ENCODE peak calls at places on chromosomes 2 and 18, in six cellular contexts. H is SK-N-SH, V is hepatocyte, B is neural progenitor cell, S is MM.1S, F is PC-3. O is an unnamed sample.

GRCh38 chr2:29767606-29768335 is 153.6 kb downstream of the ALK start:
- DNase-seq in H (no peak), V (no peak), B (peak; percentile 9), S (no peak), F (no peak), O (no peak)

GRCh38 chr2:71067567-71068217 is 756 bp upstream of the NAGK start:
- DNase-seq in H (no peak), V (peak; percentile 25), B (no peak), S (peak; percentile 18), F (no peak), O (peak; percentile 63)

GRCh38 chr2:150528861-150529801 is 41.7 kb upstream of the RND3 start:
- DNase-seq in H (no peak), V (peak; percentile 52), B (peak; percentile 6), S (peak; percentile 63), F (peak; percentile 92), O (no peak)

GRCh38 chr2:185567196-185567595 is 171.4 kb upstream of the FSIP2 start:
- DNase-seq in H (no peak), V (no peak), B (no peak), S (no peak), F (no peak), O (no peak)

GRCh38 chr2:55148269-55148668 is 83.8 kb downstream of the CLHC1 start:
- DNase-seq in H (no peak), V (no peak), B (no peak), S (no peak), F (peak; percentile 81), O (no peak)

GRCh38 chr2:27083410-27084296 is 2.9 kb upstream of the KHK start:
- DNase-seq in H (no peak), V (no peak), B (no peak), S (no peak), F (no peak), O (no peak)

GRCh38 chr2:60699617-60700016 is 56.5 kb upstream of the PAPOLG start:
- DNase-seq in H (no peak), V (no peak), B (no peak), S (no peak), F (no peak), O (no peak)

GRCh38 chr2:230864122-230864604 is 579 bp upstream of the ITM2C start:
- DNase-seq in H (peak; percentile 40), V (no peak), B (no peak), S (no peak), F (no peak), O (no peak)

GRCh38 chr18:10047237-10047636 is 133.4 kb downstream of the VAPA start:
- DNase-seq in H (no peak), V (no peak), B (no peak), S (no peak), F (peak; percentile 19), O (no peak)

GRCh38 chr2:99337931-99338580 is 867 bp downstream of the EIF5B start:
- DNase-seq in H (peak; percentile 18), V (no peak), B (peak; percentile 8), S (peak; percentile 40), F (peak; percentile 19), O (peak; percentile 44)

DNA sequence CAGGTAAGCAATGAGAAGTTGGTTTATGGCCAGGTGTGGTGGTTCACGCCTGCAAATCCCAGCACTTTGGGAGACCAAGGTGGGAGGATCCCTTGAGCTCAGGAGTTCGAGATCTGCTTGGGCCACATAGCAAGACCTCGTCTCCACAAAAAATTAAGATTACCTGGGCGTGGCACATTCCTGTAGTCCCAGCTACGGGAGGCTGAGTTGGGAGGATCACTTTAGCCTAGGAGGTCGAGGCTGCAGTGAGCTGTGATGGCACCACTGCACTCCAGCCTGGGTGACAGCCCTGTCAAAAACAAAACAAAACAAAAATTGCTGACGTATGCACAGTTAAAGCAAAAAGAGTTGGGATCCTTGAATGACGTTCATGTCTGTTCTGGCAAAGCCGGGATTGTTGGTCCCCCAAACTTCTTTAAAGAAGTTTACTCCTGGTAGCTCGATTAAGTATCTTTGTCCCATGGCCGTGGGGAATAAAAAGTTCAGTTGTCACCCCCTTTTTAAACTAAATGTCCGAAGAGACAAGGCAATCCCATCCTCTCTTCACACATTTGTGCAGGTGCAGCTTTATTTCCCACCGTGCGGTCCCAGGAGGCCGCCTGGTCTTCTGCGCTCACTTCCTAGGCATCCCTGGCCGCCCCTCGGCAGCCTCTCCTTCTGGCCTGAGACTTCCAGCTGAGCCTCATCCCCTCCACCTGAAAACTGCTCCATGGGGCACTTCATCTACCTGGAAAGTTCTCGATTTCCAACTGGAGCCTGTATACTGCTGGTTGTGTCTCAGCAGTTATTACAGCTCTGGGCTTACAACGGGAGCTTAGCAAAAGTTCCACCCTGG is 761 bp upstream of the SPOPL start:
- DNase-seq in H (peak; percentile 36), V (no peak), B (no peak), S (peak; percentile 31), F (no peak), O (no peak)
- TF ChIP-seq EZH2phosphoT487 in H (no peak), V (no peak), B (no peak), S (no peak), F (no peak), O (no peak)

DNA sequence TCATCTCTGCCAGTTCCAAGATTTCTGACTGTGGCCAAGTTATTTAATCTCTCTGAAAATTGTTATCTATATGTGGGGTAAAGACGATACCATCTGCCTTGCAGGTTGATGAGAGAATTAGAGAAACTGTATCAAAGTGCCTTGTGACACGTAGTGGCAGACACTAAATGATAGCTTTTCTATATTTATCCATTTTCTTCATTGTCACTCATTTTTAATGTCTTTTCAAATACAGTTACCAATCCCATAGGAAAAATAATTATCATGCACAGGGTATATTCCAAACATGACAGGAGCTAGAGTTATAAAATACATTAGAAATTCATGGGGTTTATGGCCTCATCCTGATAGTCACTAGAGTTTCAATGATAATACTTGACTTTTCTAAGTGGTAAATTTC is 95.6 kb upstream of the NOL4 start:
- DNase-seq in H (no peak), V (no peak), B (no peak), S (no peak), F (no peak), O (no peak)
- TF ChIP-seq EZH2phosphoT487 in H (no peak), V (no peak), B (no peak), S (no peak), F (no peak), O (no peak)

GRCh38 chr2:119739580-119740255 is 20.0 kb upstream of the PTPN4 start:
- DNase-seq in H (no peak), V (no peak), B (no peak), S (no peak), F (no peak), O (no peak)
- TF ChIP-seq EZH2phosphoT487 in H (no peak), V (no peak), B (no peak), S (no peak), F (no peak), O (no peak)

GRCh38 chr2:96184188-96184587 is 24.4 kb downstream of the STARD7 start:
- DNase-seq in H (no peak), V (no peak), B (no peak), S (no peak), F (no peak), O (no peak)
- TF ChIP-seq EZH2phosphoT487 in H (no peak), V (no peak), B (no peak), S (no peak), F (no peak), O (no peak)

GRCh38 chr2:241863021-241863954 is 4.6 kb upstream of the PDCD1 start:
- DNase-seq in H (peak; percentile 27), V (no peak), B (no peak), S (no peak), F (no peak), O (no peak)
- TF ChIP-seq EZH2phosphoT487 in H (no peak), V (no peak), B (no peak), S (no peak), F (no peak), O (no peak)

DNA sequence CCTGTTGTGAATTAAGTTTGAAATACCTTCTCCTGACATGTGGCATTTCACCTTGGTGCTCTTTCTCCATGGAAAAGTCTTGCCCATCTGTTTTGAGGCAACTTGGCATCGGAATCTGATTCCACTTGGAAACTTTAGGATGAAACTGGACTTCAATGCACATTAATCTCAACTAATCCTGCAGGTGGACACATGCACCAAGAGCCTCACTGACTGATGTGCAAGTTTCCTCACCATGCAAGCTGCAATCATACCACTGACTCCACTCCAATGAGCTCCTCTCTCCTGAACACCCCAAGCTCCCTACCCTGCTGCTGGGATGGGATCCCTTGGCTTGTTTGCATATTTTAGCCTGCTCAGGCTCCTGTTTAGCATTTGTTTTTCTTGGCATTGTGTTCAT is 141.7 kb downstream of the OSR1 start:
- DNase-seq in H (no peak), V (no peak), B (no peak), S (no peak), F (no peak), O (no peak)
- TF ChIP-seq EZH2phosphoT487 in H (no peak), V (no peak), B (no peak), S (no peak), F (no peak), O (no peak)

O was measured in OCI-LY7.